ENCODE peak calls at places on chromosomes 16 and 17, in ten cellular contexts. A, O, M, R, V, H, K, L, I and C are unnamed samples.
A peak's percentile ranks its signal among the peaks of the same experiment; 100 is the strongest.

GRCh38 chr16:79751785-79752184 is 151.2 kb upstream of the MAF start:
- DNase-seq in I (peak; percentile 70), O (peak; percentile 77), M (no peak), L (no peak), R (peak; percentile 43), A (no peak), H (no peak), K (no peak), V (no peak), C (no peak)

GRCh38 chr17:78828470-78829185 is 12.0 kb downstream of the USP36 start:
- DNase-seq in L (no peak), M (no peak), V (no peak), O (no peak), I (no peak), H (peak; percentile 19), A (no peak), K (no peak), R (no peak), C (no peak)

GRCh38 chr17:78535285-78536197 is 41.7 kb downstream of the DNAH17 start:
- DNase-seq in H (no peak), M (no peak), R (no peak), O (no peak), A (peak; percentile 91), L (no peak), V (no peak), I (no peak), K (no peak), C (no peak)

GRCh38 chr16:29943846-29944669 is 17.8 kb upstream of the TMEM219 start:
- DNase-seq in H (peak; percentile 98), O (peak; percentile 70), R (no peak), M (peak; percentile 98), K (no peak), V (no peak), I (peak; percentile 76), A (peak; percentile 37), L (no peak), C (peak; percentile 95)

GRCh38 chr16:72561-73537 is at the start of gene RHBDF1:
- DNase-seq in O (peak; percentile 71), I (peak; percentile 51), A (no peak), R (no peak), L (peak; percentile 41), M (no peak), H (no peak), V (peak; percentile 78), K (no peak), C (no peak)

GRCh38 chr17:81842725-81843504 is 8.1 kb upstream of the PPP1R27 start:
- DNase-seq in V (no peak), R (no peak), L (no peak), O (peak; percentile 65), M (no peak), I (no peak), K (no peak), A (no peak), H (no peak), C (no peak)

GRCh38 chr17:42541041-42541833 is 5.2 kb downstream of the NAGLU start:
- DNase-seq in A (no peak), V (no peak), M (no peak), O (no peak), K (no peak), L (no peak), H (peak; percentile 97), I (no peak), R (no peak), C (no peak)

GRCh38 chr16:21526923-21527807 is 72.2 kb upstream of the METTL9 start:
- DNase-seq in L (no peak), V (no peak), I (no peak), H (no peak), O (no peak), K (no peak), M (no peak), A (no peak), R (no peak), C (no peak)

GRCh38 chr16:77993586-77993985 is 28.8 kb upstream of the CLEC3A start:
- DNase-seq in L (no peak), H (no peak), K (no peak), O (no peak), A (no peak), I (peak; percentile 23), R (no peak), M (no peak), V (no peak), C (no peak)

GRCh38 chr16:70653809-70654771 is 7.7 kb downstream of the IL34 start:
- DNase-seq in I (peak; percentile 90), L (peak; percentile 85), V (peak; percentile 72), O (peak; percentile 86), R (peak; percentile 57), A (peak; percentile 76), H (peak; percentile 61), M (peak; percentile 85), K (peak; percentile 53), C (no peak)

GRCh38 chr17:77540531-77540930 is 399.8 kb downstream of the SEC14L1 start:
- DNase-seq in K (no peak), A (no peak), H (no peak), I (no peak), L (no peak), R (no peak), V (no peak), O (no peak), M (no peak), C (no peak)

GRCh38 chr17:51166987-51167931 is 1.0 kb downstream of the NME2 start:
- DNase-seq in R (peak; percentile 31), H (peak; percentile 69), O (peak; percentile 55), K (peak; percentile 39), I (peak; percentile 19), L (peak; percentile 86), A (peak; percentile 51), M (no peak), V (peak; percentile 61), C (no peak)

GRCh38 chr17:50114849-50115357 is 15.1 kb downstream of the SAMD14 start:
- DNase-seq in H (peak; percentile 63), I (no peak), K (no peak), O (no peak), V (no peak), R (no peak), L (peak; percentile 55), A (peak; percentile 47), M (no peak), C (no peak)

GRCh38 chr17:78771758-78772382 is 10.2 kb downstream of the CYTH1 start:
- DNase-seq in L (no peak), M (no peak), H (no peak), O (no peak), I (no peak), V (no peak), K (no peak), A (no peak), R (no peak), C (no peak)

GRCh38 chr17:34519286-34519685 is 60.1 kb upstream of the TMEM132E start:
- DNase-seq in H (no peak), K (no peak), V (no peak), L (peak; percentile 37), O (no peak), R (no peak), I (no peak), M (no peak), A (no peak), C (no peak)

GRCh38 chr17:58402679-58403078 is 14.7 kb downstream of the RNF43 start:
- DNase-seq in I (no peak), M (no peak), H (peak; percentile 57), L (no peak), O (no peak), R (no peak), K (no peak), A (no peak), V (no peak), C (no peak)

GRCh38 chr17:82737981-82738877 is 2.8 kb downstream of the FN3K start:
- DNase-seq in O (peak; percentile 62), R (peak; percentile 92), V (peak; percentile 87), L (no peak), M (no peak), I (no peak), K (no peak), H (no peak), A (peak; percentile 54), C (no peak)

GRCh38 chr16:14539631-14540030 is 90.4 kb downstream of the PARN start:
- DNase-seq in A (no peak), O (no peak), K (no peak), M (no peak), I (no peak), H (no peak), V (no peak), L (no peak), R (no peak), C (no peak)

GRCh38 chr17:1746975-1747543 is 4.4 kb downstream of the SERPINF2 start:
- DNase-seq in R (no peak), H (peak; percentile 20), V (peak; percentile 66), A (no peak), O (no peak), I (no peak), K (no peak), L (no peak), M (no peak), C (no peak)

GRCh38 chr17:37518816-37519215 is 29.1 kb downstream of the DUSP14 start:
- DNase-seq in R (no peak), I (no peak), L (no peak), A (no peak), M (no peak), K (no peak), V (no peak), O (no peak), H (no peak), C (no peak)

GRCh38 chr17:35607239-35607817 is 20.2 kb downstream of the AP2B1 start:
- DNase-seq in A (no peak), I (no peak), O (no peak), H (no peak), R (no peak), K (no peak), V (no peak), L (no peak), M (no peak), C (no peak)

GRCh38 chr16:86214326-86215232 is 295.7 kb upstream of the FOXF1 start:
- DNase-seq in R (no peak), M (no peak), A (no peak), O (peak; percentile 11), L (no peak), K (no peak), I (no peak), V (no peak), H (no peak), C (no peak)

GRCh38 chr17:67121317-67121887 is 77.0 kb downstream of the CACNG1 start:
- DNase-seq in V (no peak), I (no peak), K (no peak), O (no peak), M (no peak), L (no peak), H (no peak), A (no peak), R (no peak), C (no peak)

GRCh38 chr17:19362293-19363113 is at the start of gene B9D1:
- DNase-seq in O (peak; percentile 96), L (peak; percentile 90), A (peak; percentile 83), M (peak; percentile 75), R (peak; percentile 91), V (peak; percentile 95), H (peak; percentile 89), I (peak; percentile 95), K (peak; percentile 93), C (peak; percentile 80)

GRCh38 chr17:77245162-77245926 is 104.6 kb downstream of the SEC14L1 start:
- DNase-seq in L (peak; percentile 16), V (no peak), H (no peak), R (no peak), M (no peak), K (no peak), A (no peak), I (no peak), O (no peak), C (no peak)

GRCh38 chr17:7179317-7180254 is at the start of gene ASGR1:
- DNase-seq in A (no peak), O (no peak), I (no peak), V (no peak), K (no peak), L (no peak), H (no peak), M (no peak), R (no peak), C (no peak)

GRCh38 chr16:89219365-89219764 is 1.9 kb downstream of the ZNF778 start:
- DNase-seq in H (no peak), K (no peak), O (no peak), V (no peak), A (no peak), I (no peak), L (no peak), M (no peak), R (no peak), C (no peak)

GRCh38 chr17:72351884-72352346 is 231.1 kb downstream of the SOX9 start:
- DNase-seq in O (no peak), A (no peak), I (no peak), M (no peak), K (no peak), V (no peak), L (no peak), R (no peak), H (no peak), C (no peak)